ENCODE peak calls at places on chromosomes 2 and 18, in six cellular contexts. G is EL; I is activated naive CD8-positive, alpha-beta T cell treated with anti-CD3 and anti-CD28 coated beads, Interleukin-2, amount 10 ng/mL, durations not matched to agents 7 days and 5 days; D is fibroblast of the aortic adventitia; C is frontal cortex; X is PC-3. E is an unnamed sample.

GRCh38 chr18:59667488-59667887 is 29.7 kb downstream of the CCBE1 start:
- DNase-seq in C (no peak), G (no peak), X (no peak), D (no peak), I (no peak), E (no peak)

GRCh38 chr2:36556847-36557246 is 41.1 kb downstream of the FEZ2 start:
- DNase-seq in D (peak), C (no peak), I (no peak), X (peak), G (peak), E (no peak)

GRCh38 chr2:127485694-127486071 is 40.6 kb downstream of the IWS1 start:
- DNase-seq in G (no peak), X (no peak), C (no peak), D (no peak), I (no peak), E (no peak)

GRCh38 chr2:205086689-205087088 is 541.4 kb downstream of the PARD3B start:
- DNase-seq in G (peak), X (no peak), C (no peak), D (no peak), I (no peak), E (peak)

GRCh38 chr2:2581331-2582159 is 250.5 kb upstream of the MYT1L start:
- DNase-seq in I (no peak), G (no peak), D (no peak), C (no peak), X (no peak), E (no peak)

GRCh38 chr2:100809486-100809885 is 10.5 kb upstream of the NPAS2 start:
- DNase-seq in G (no peak), X (no peak), C (no peak), I (no peak), D (no peak), E (no peak)

GRCh38 chr2:98769784-98770183 is 38.9 kb upstream of the MGAT4A start:
- DNase-seq in G (no peak), X (peak), C (no peak), D (no peak), I (peak), E (no peak)

GRCh38 chr2:121699421-121700328 is 37.0 kb downstream of the NIFK start:
- DNase-seq in G (peak), D (peak), X (peak), I (peak), C (no peak), E (peak)

GRCh38 chr2:240183370-240184197 is 43.1 kb upstream of the OTOS start:
- DNase-seq in X (no peak), C (no peak), G (no peak), D (no peak), I (no peak), E (no peak)

GRCh38 chr18:2883137-2883671 is 36.4 kb downstream of the EMILIN2 start:
- DNase-seq in I (peak), C (no peak), D (no peak), G (no peak), X (no peak), E (no peak)

GRCh38 chr2:238561230-238561629 is 134.5 kb downstream of the ASB1 start:
- DNase-seq in D (no peak), X (peak), G (peak), I (no peak), C (no peak), E (no peak)

GRCh38 chr2:219247678-219248642 is 2.7 kb downstream of the STK16 start:
- DNase-seq in X (no peak), C (no peak), G (no peak), D (no peak), I (peak), E (no peak)

GRCh38 chr2:229485782-229486181 is 214.7 kb upstream of the PID1 start:
- DNase-seq in G (no peak), C (peak), I (no peak), D (no peak), X (no peak), E (no peak)

GRCh38 chr2:160492401-160493226 is 993 bp downstream of the RBMS1 start:
- DNase-seq in X (peak), C (peak), G (peak), I (peak), D (peak), E (peak)

E was measured in mesenchymal stem cell.